ENCODE peak calls at places on chromosomes 16 and 17, in five cellular contexts. A is IMR-90, G is mesendoderm, D is H9, L is neuronal stem cell. Q is an unnamed sample.

GRCh38 chr17:278055-279028 is 74.3 kb downstream of the RPH3AL start:
- DNase-seq in D (no peak), G (no peak), L (no peak), A (no peak), Q (no peak)

GRCh38 chr17:65674246-65675045 is 113.0 kb upstream of the AXIN2 start:
- DNase-seq in G (no peak), D (no peak), A (no peak), L (no peak), Q (no peak)

GRCh38 chr16:53502331-53503269 is at the start of gene AKTIP:
- DNase-seq in G (peak), A (peak), L (peak), D (peak), Q (peak)

GRCh38 chr17:78412403-78412802 is 34.0 kb downstream of the PGS1 start:
- DNase-seq in L (no peak), G (no peak), A (peak), D (no peak), Q (peak)

GRCh38 chr16:68446941-68447675 is 1.2 kb downstream of the SMPD3 start:
- DNase-seq in L (no peak), G (no peak), D (no peak), A (no peak), Q (no peak)

GRCh38 chr16:3646348-3646920 is 8.1 kb upstream of the DNASE1 start:
- DNase-seq in L (no peak), D (no peak), A (peak), G (peak), Q (peak)

GRCh38 chr16:51932317-51932716 is 614.6 kb downstream of the TOX3 start:
- DNase-seq in A (no peak), D (no peak), L (no peak), G (no peak), Q (no peak)

GRCh38 chr16:24471616-24472015 is 67.8 kb upstream of the RBBP6 start:
- DNase-seq in G (no peak), D (no peak), L (no peak), A (no peak), Q (no peak)

GRCh38 chr16:10776280-10776679 is 32.6 kb downstream of the NUBP1 start:
- DNase-seq in D (no peak), A (no peak), L (no peak), G (no peak), Q (no peak)

GRCh38 chr17:65696739-65697394 is 135.4 kb upstream of the AXIN2 start:
- DNase-seq in G (peak), D (no peak), A (peak), L (no peak), Q (peak)

GRCh38 chr16:57572978-57573733 is 30.7 kb downstream of the ADGRG5 start:
- DNase-seq in D (no peak), A (no peak), G (no peak), L (no peak), Q (no peak)

GRCh38 chr16:71360378-71360777 is 1.9 kb downstream of the CALB2 start:
- DNase-seq in D (no peak), G (peak), L (no peak), A (peak), Q (peak)

GRCh38 chr16:81996664-81997529 is 14.4 kb downstream of the SDR42E1 start:
- DNase-seq in L (no peak), D (no peak), G (peak), A (peak), Q (peak)

GRCh38 chr16:72425571-72426341 is 253.8 kb upstream of the PMFBP1 start:
- DNase-seq in D (no peak), A (no peak), L (no peak), G (no peak), Q (no peak)

GRCh38 chr17:2343421-2343820 is 6.1 kb downstream of the SGSM2 start:
- DNase-seq in L (no peak), G (no peak), D (no peak), A (no peak), Q (no peak)

GRCh38 chr17:8152112-8152775 is at the start of gene PER1:
- DNase-seq in A (peak), D (peak), L (peak), G (peak), Q (peak)

GRCh38 chr17:13131211-13131610 is 113.4 kb upstream of the ELAC2 start:
- DNase-seq in L (no peak), A (no peak), D (no peak), G (no peak), Q (no peak)

GRCh38 chr17:50139950-50140885 is 10.3 kb upstream of the SAMD14 start:
- DNase-seq in D (peak), L (no peak), A (peak), G (peak), Q (peak)
- H3K27ac ChIP-seq in D (no peak), L (no peak), A (no peak), G (no peak), Q (no peak)

DNA sequence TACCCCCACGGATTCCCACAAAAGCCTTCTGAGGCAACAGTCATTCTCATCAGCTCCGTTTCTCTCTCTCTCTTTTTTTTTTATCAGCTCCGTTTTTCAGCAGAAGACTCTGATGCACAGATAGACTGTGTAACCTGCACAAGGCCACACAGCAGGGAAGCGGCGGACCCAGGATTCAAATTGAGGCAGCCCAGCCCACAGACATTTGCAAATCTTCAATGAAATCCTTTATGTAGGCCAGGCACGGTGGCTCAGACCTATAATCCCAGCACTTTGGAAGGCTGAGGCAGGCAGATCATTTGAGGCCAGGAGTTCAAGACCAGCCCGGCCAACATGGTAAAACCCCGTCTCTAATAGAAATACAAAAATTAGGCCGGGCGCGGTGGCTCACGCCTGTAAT is 2.4 kb upstream of the MEOX1 start:
- DNase-seq in D (no peak), A (no peak), G (no peak), L (no peak), Q (no peak)
- H2BK5ac ChIP-seq in D (no peak), A (no peak), G (no peak), L (no peak), Q (no peak)

GRCh38 chr17:56937688-56938087 is 23.2 kb downstream of the COIL start:
- DNase-seq in D (no peak), L (no peak), A (no peak), G (no peak), Q (peak)
- H3K4ac ChIP-seq in D (no peak), L (no peak), A (no peak), G (no peak), Q (no peak)

DNA sequence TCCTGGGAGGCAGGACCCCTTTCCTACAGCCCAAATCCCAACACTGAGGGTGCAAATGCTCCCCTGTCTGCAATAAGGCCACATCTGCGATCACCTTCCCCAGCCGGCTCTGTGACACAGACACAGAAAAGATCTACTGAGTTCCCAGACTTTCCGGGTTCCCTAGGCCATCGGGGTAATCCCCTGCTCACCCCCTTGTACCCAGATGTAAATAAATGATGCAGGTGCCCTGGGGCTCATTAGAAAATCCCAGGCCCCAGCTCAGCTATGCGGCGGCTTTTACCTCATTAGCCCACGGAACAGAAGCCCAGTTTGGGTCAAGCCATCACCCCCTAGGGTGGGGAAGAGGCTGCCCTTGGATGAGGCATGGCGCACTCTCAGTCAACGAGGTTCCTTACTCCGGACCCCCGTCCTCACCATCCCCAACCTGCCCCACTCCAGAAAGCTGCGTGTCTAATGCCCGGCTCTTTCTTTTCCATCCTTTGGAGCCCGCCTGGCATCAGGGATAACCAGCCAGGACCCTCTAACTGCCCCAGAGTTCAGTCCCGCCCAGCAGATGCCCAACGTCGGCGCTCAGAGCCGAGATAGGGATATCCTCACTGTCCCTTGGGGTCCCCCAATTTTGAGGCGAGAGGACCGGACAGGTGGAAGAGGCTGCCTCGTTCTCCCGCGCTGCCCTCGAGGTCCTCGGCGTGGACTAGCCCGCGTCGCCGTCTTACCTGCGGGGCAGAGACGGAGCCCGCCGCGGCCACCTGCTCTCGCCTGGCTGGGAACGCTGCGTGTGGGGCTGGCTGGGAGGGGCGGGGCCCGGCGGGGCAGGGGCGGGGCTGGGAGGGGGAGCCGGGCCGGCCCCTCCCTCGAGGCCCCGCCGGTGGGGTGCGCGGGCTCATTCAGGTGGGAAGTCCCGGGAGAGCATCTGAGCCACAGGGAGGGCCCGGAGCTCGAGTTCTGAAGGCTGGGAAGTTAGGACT is at the start of gene ZNF385C:
- DNase-seq in L (no peak), D (peak), A (no peak), G (no peak), Q (no peak)
- H3K27ac ChIP-seq in L (no peak), D (no peak), A (no peak), G (no peak), Q (no peak)

GRCh38 chr16:74998481-74999207 is at the start of gene ZNRF1:
- DNase-seq in G (peak), L (peak), A (peak), D (peak), Q (peak)
- H2BK5ac ChIP-seq in G (no peak), L (no peak), A (peak), D (no peak), Q (peak)

Q was measured in mesenchymal stem cell.